ENCODE peak calls at places on chromosomes 3 and 15, in four cellular contexts. R is dorsolateral prefrontal cortex; U is CD8-positive, alpha-beta T cell; D is hepatocyte. S is an unnamed sample.

GRCh38 chr15:42349178-42349577 is 10.1 kb upstream of the CAPN3 start:
- DNase-seq in R (no peak), U (no peak), D (no peak), S (no peak)

GRCh38 chr3:172760406-172760805 is 9.9 kb downstream of the ECT2 start:
- DNase-seq in U (no peak), D (no peak), R (no peak), S (peak)

GRCh38 chr3:194328080-194328571 is 23.0 kb downstream of the CPN2 start:
- DNase-seq in R (no peak), U (no peak), D (no peak), S (peak)

GRCh38 chr15:26260517-26261133 is 397.5 kb upstream of the ATP10A start:
- DNase-seq in D (peak), R (no peak), U (no peak), S (no peak)

GRCh38 chr3:127413871-127414270 is 126.0 kb upstream of the PRR20G start:
- DNase-seq in D (no peak), R (no peak), U (no peak), S (no peak)

GRCh38 chr15:64599226-64599625 is 138.8 kb downstream of the ZNF609 start:
- DNase-seq in U (no peak), R (no peak), D (no peak), S (no peak)

GRCh38 chr3:128321418-128321817 is 145.3 kb downstream of the DNAJB8 start:
- DNase-seq in U (no peak), R (no peak), D (no peak), S (no peak)

GRCh38 chr15:80779658-80780415 is 667 bp downstream of the CEMIP start:
- DNase-seq in U (no peak), R (peak), D (peak), S (peak)

DNA sequence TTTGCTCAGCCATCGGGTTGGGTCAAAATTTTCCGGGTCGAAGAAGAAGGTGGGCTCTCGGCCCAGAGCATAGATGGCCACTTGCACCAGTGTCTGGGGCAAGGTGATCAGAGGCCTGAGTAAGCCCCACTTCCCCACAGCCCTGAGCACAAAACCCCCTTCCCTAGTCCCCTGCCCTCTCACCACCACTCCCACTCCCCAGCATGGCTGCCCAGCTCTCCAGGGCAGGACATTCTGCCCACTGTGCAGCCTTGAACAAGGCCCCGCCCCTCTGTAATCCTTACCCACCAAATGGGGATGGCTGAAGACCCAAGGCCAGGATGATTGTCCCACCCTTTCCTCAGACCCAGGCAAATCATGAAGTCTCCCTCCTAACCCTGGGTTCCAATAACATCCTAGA is 28.8 kb downstream of the CYP11A1 start:
- DNase-seq in U (no peak), D (no peak), R (no peak), S (no peak)
- TF ChIP-seq CTCF in U (no peak), D (no peak), R (no peak), S (no peak)

GRCh38 chr3:126132751-126133511 is 47.5 kb downstream of the ALDH1L1 start:
- DNase-seq in R (peak), U (no peak), D (no peak), S (no peak)
- TF ChIP-seq CTCF in R (no peak), U (no peak), D (peak), S (no peak)

GRCh38 chr3:39383913-39384664 is 919 bp downstream of the SLC25A38 start:
- DNase-seq in R (peak), D (peak), U (peak), S (peak)

GRCh38 chr3:39384665-39385000 is 1.5 kb downstream of the SLC25A38 start:
- DNase-seq in R (no peak), U (no peak), D (no peak), S (no peak)

GRCh38 chr3:39381432-39381831 is 1.7 kb upstream of the SLC25A38 start:
- DNase-seq in U (no peak), R (no peak), D (no peak), S (no peak)

GRCh38 chr3:39385456-39386098 is 2.4 kb downstream of the SLC25A38 start:
- DNase-seq in U (no peak), R (no peak), D (no peak), S (no peak)

DNA sequence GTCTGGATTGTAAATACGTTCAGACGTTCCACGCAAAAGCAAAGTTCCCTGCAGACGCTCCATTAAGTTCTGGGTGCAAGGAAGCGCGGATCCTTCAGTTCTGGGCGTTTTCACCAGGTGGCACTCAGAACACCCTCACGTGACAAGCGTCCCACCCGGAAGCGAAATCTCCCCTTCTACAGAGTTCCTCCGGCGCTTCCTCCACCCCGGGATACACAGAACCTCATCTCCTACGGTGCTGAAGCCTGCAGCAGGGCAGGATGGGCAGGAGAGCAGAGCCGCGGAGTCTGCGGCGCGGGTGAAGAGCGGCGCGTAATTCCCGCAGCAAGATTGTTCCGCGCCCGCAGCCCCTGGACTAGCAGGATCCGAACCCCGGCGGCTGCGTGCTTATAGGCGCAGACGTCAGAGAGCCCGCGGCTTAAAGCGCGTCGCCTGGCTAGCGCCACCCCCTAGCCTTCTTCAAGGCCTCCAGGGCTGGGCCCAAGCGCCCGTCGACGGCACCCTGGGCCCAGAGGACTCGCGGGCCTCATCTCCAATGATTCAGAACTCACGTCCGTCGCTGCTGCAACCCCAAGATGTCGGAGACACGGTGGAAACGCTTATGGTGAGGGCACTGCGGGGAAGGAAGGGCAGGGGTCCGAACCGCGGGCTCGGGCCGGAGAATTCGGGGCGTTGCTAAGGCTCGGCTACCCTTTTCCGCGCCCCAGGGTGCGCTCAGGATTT is at the start of gene SLC25A38:
- DNase-seq in R (peak), D (peak), U (peak), S (peak)
- TF ChIP-seq CTCF in R (peak), D (peak), U (peak), S (peak)

GRCh38 chr3:52108302-52109232 is 45.7 kb downstream of the POC1A start:
- DNase-seq in R (peak), D (no peak), U (no peak), S (no peak)
- TF ChIP-seq CTCF in R (peak), D (peak), U (no peak), S (no peak)

GRCh38 chr3:141306276-141306675 is 62.0 kb upstream of the ZBTB38 start:
- DNase-seq in D (no peak), U (no peak), R (no peak), S (no peak)

GRCh38 chr3:141311170-141311495 is 57.2 kb upstream of the ZBTB38 start:
- DNase-seq in D (no peak), R (no peak), U (no peak), S (no peak)

GRCh38 chr3:141307351-141308059 is 60.8 kb upstream of the ZBTB38 start:
- DNase-seq in R (no peak), D (no peak), U (no peak), S (no peak)

GRCh38 chr3:141306922-141307321 is 61.4 kb upstream of the ZBTB38 start:
- DNase-seq in U (no peak), R (no peak), D (no peak), S (no peak)

GRCh38 chr3:141308588-141309218 is 59.6 kb upstream of the ZBTB38 start:
- DNase-seq in D (peak), R (peak), U (no peak), S (peak)
- TF ChIP-seq CTCF in D (peak), R (peak), U (no peak), S (peak)

GRCh38 chr3:64928683-64929082 is 240.9 kb upstream of the ADAMTS9 start:
- DNase-seq in D (no peak), U (no peak), R (no peak), S (no peak)
- TF ChIP-seq CTCF in D (no peak), U (no peak), R (no peak), S (no peak)